ENCODE peak calls at places on chromosomes 7 and 10, in six cellular contexts. L is T-helper 22 cell, X is AG09319, E is GM13977, M is HT-29, J is nucleus accumbens. A is an unnamed sample.

GRCh38 chr10:22875584-22875983 is 52.3 kb upstream of the ARMC3 start:
- DNase-seq in L (no peak), X (no peak), E (no peak), M (no peak), J (no peak), A (no peak)

GRCh38 chr10:117653170-117653515 is 110.6 kb downstream of the EMX2 start:
- DNase-seq in L (no peak), X (peak), E (peak), M (peak), J (no peak), A (no peak)

GRCh38 chr10:27998954-27999275 is at the start of gene ODAD2:
- DNase-seq in L (no peak), X (no peak), E (no peak), M (no peak), J (no peak), A (peak)

GRCh38 chr7:74230446-74231231 is 20.8 kb downstream of the LAT2 start:
- DNase-seq in L (no peak), X (no peak), E (peak), M (no peak), J (no peak), A (no peak)

GRCh38 chr10:89367529-89367928 is 10.3 kb upstream of the IFIT1B start:
- DNase-seq in L (no peak), X (no peak), E (peak), M (no peak), J (no peak), A (peak)

GRCh38 chr10:87660484-87661133 is 931 bp downstream of the PAPSS2 start:
- DNase-seq in L (no peak), X (no peak), E (no peak), M (peak), J (no peak), A (no peak)

GRCh38 chr7:91940171-91940570 is 491 bp upstream of the AKAP9 start:
- DNase-seq in L (no peak), X (no peak), E (peak), M (peak), J (no peak), A (peak)

GRCh38 chr10:97030894-97031293 is 154.9 kb downstream of the SLIT1 start:
- DNase-seq in L (no peak), X (no peak), E (no peak), M (no peak), J (no peak), A (no peak)

GRCh38 chr10:117823980-117824379 is 222.8 kb downstream of the RAB11FIP2 start:
- DNase-seq in L (no peak), X (no peak), E (no peak), M (no peak), J (no peak), A (no peak)

GRCh38 chr10:80924063-80924952 is 386.6 kb downstream of the SH2D4B start:
- DNase-seq in L (no peak), X (peak), E (no peak), M (peak), J (no peak), A (peak)

A was measured in head of caudate nucleus.